ENCODE peak calls at places on chromosomes 2 and 18, in seven cellular contexts. Y is activated CD4-positive, alpha-beta T cell treated with anti-CD3 and anti-CD28 coated beads, Interleukin-2, amount 50 U/mL, for 4 hours; J is stomach; P is effector memory CD4-positive, alpha-beta T cell; K is stimulated activated CD8-positive, alpha-beta memory T cell treated with anti-CD3 and anti-CD28 coated beads, Interleukin-7, amount 100 ng/mL, for 4 hours; R is caudate nucleus; U is HFFc6. C is an unnamed sample.

GRCh38 chr2:226794077-226794670 is 5.4 kb downstream of the IRS1 start:
- DNase-seq in Y (no peak), J (no peak), P (no peak), K (no peak), R (no peak), U (peak), C (no peak)

GRCh38 chr2:229342376-229342775 is 71.3 kb upstream of the PID1 start:
- DNase-seq in Y (no peak), J (peak), P (no peak), K (no peak), R (no peak), U (no peak), C (no peak)

GRCh38 chr2:51981813-51982212 is 949.9 kb upstream of the NRXN1 start:
- DNase-seq in Y (no peak), J (no peak), P (no peak), K (no peak), R (no peak), U (no peak), C (no peak)

GRCh38 chr2:5685225-5685624 is 7.0 kb upstream of the SOX11 start:
- DNase-seq in Y (no peak), J (no peak), P (no peak), K (no peak), R (no peak), U (no peak), C (no peak)

GRCh38 chr2:74002515-74003391 is 18.0 kb downstream of the TET3 start:
- DNase-seq in Y (peak), J (peak), P (no peak), K (peak), R (peak), U (peak), C (no peak)

GRCh38 chr18:12654971-12655370 is 2.9 kb downstream of the SPIRE1 start:
- DNase-seq in Y (no peak), J (no peak), P (no peak), K (no peak), R (no peak), U (no peak), C (no peak)

GRCh38 chr2:191864623-191865521 is 18.0 kb upstream of the CAVIN2 start:
- DNase-seq in Y (no peak), J (no peak), P (no peak), K (no peak), R (no peak), U (peak), C (no peak)

GRCh38 chr2:196670342-196670741 is 30.8 kb downstream of the CCDC150 start:
- DNase-seq in Y (no peak), J (no peak), P (no peak), K (no peak), R (no peak), U (no peak), C (no peak)

GRCh38 chr2:120767486-120768005 is 31.9 kb downstream of the GLI2 start:
- DNase-seq in Y (no peak), J (no peak), P (no peak), K (no peak), R (no peak), U (no peak), C (no peak)

GRCh38 chr18:62531931-62532330 is 9.1 kb downstream of the ZCCHC2 start:
- DNase-seq in Y (no peak), J (no peak), P (no peak), K (no peak), R (no peak), U (no peak), C (no peak)

C was measured in GF-D8.